ENCODE peak calls at places on chromosomes 6 and 20, in five cellular contexts. K is foreskin fibroblast, B is heart right ventricle, A is upper lobe of left lung, Q is lung. Y is an unnamed sample.

GRCh38 chr6:85551264-85551663 is 42.4 kb downstream of the SNX14 start:
- DNase-seq in K (no peak), B (no peak), A (no peak), Q (no peak), Y (no peak)

GRCh38 chr6:87501809-87502572 is 29.2 kb downstream of the SLC35A1 start:
- DNase-seq in K (no peak), B (no peak), A (no peak), Q (no peak), Y (no peak)

GRCh38 chr20:38873050-38873581 is 53.1 kb upstream of the FAM83D start:
- DNase-seq in K (no peak), B (no peak), A (peak; percentile 36), Q (no peak), Y (no peak)

GRCh38 chr6:39203804-39204495 is 25.3 kb downstream of the KCNK5 start:
- DNase-seq in K (no peak), B (no peak), A (peak; percentile 95), Q (peak; percentile 91), Y (no peak)

GRCh38 chr6:160102956-160103824 is 18.4 kb upstream of the SLC22A1 start:
- DNase-seq in K (peak; percentile 51), B (no peak), A (no peak), Q (no peak), Y (no peak)

GRCh38 chr20:13205402-13205801 is 15.7 kb upstream of the ISM1 start:
- DNase-seq in K (no peak), B (no peak), A (no peak), Q (no peak), Y (no peak)

GRCh38 chr6:50927816-50928215 is 109.1 kb downstream of the TFAP2B start:
- DNase-seq in K (no peak), B (no peak), A (no peak), Q (no peak), Y (no peak)

GRCh38 chr6:47188588-47189021 is 121.1 kb downstream of the TNFRSF21 start:
- DNase-seq in K (peak; percentile 75), B (no peak), A (no peak), Q (peak; percentile 39), Y (peak; percentile 19)

GRCh38 chr6:68038815-68039408 is 596.2 kb upstream of the ADGRB3 start:
- DNase-seq in K (no peak), B (no peak), A (no peak), Q (no peak), Y (no peak)

GRCh38 chr20:13858496-13859270 is 73.9 kb downstream of the NDUFAF5 start:
- DNase-seq in K (peak; percentile 11), B (no peak), A (no peak), Q (no peak), Y (no peak)

GRCh38 chr6:112086744-112087135 is 542 bp downstream of the TUBE1 start:
- DNase-seq in K (peak; percentile 64), B (no peak), A (no peak), Q (no peak), Y (peak; percentile 26)

GRCh38 chr20:50967621-50968020 is 9.0 kb downstream of the MOCS3 start:
- DNase-seq in K (no peak), B (no peak), A (no peak), Q (no peak), Y (no peak)

GRCh38 chr6:127300411-127300810 is 33.7 kb downstream of the RNF146 start:
- DNase-seq in K (peak; percentile 92), B (no peak), A (no peak), Q (no peak), Y (peak; percentile 74)

GRCh38 chr20:24779166-24779565 is 169.9 kb upstream of the CST7 start:
- DNase-seq in K (no peak), B (no peak), A (peak; percentile 9), Q (no peak), Y (no peak)

GRCh38 chr20:38267251-38267650 is 6.7 kb upstream of the KIAA1755 start:
- DNase-seq in K (no peak), B (no peak), A (no peak), Q (no peak), Y (no peak)

GRCh38 chr6:3819161-3820110 is 29.7 kb upstream of the FAM50B start:
- DNase-seq in K (peak; percentile 56), B (no peak), A (no peak), Q (no peak), Y (no peak)

GRCh38 chr6:159062564-159062945 is 17.8 kb upstream of the TAGAP start:
- DNase-seq in K (no peak), B (no peak), A (no peak), Q (no peak), Y (no peak)

GRCh38 chr6:7502743-7503142 is 38.7 kb upstream of the DSP start:
- DNase-seq in K (no peak), B (no peak), A (no peak), Q (no peak), Y (no peak)

GRCh38 chr6:3956054-3956453 is 106.9 kb downstream of the FAM50B start:
- DNase-seq in K (peak; percentile 39), B (no peak), A (no peak), Q (no peak), Y (no peak)

GRCh38 chr6:37960139-37960935 is 140.8 kb downstream of the ZFAND3 start:
- DNase-seq in K (no peak), B (no peak), A (no peak), Q (no peak), Y (no peak)

DNA sequence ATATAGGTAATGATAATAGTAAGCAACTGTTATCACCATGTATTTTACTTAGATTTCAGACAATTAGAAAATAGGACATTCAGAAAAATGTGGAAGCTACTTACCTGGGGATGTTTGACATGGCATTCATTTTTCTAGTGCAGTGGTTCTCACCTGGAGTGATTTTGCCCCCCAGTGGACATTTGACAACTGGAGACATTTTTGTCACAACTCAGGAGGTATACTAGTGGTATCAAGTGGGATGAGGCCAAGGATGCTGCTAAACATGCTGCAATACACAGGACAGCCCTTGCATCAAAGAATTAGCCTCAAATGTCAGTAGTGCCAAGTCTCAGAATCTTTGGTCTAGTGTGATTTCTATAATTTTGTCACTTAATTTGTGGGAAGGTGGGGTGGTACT is 36.1 kb downstream of the NUS1 start:
- DNase-seq in K (no peak), B (no peak), A (no peak), Q (no peak), Y (no peak)
- TF ChIP-seq CTCF in K (no peak), B (no peak), A (no peak), Q (no peak), Y (no peak)

GRCh38 chr6:42388046-42388445 is 63.7 kb downstream of the TRERF1 start:
- DNase-seq in K (no peak), B (no peak), A (no peak), Q (no peak), Y (no peak)
- H3K4me3 ChIP-seq in K (no peak overlapping the region), B (no peak overlapping the region), A (no peak overlapping the region), Q (no peak overlapping the region), Y (no peak overlapping the region)

GRCh38 chr6:26422329-26422728 is 18.0 kb upstream of the BTN3A3 start:
- DNase-seq in K (no peak), B (no peak), A (no peak), Q (no peak), Y (no peak)

GRCh38 chr6:26421259-26422144 is 18.8 kb upstream of the BTN3A3 start:
- DNase-seq in K (peak; percentile 95), B (peak; percentile 53), A (peak; percentile 81), Q (peak; percentile 74), Y (peak; percentile 83)

GRCh38 chr6:26416288-26416687 is 14.2 kb downstream of the BTN3A1 start:
- DNase-seq in K (no peak), B (no peak), A (no peak), Q (no peak), Y (no peak)

GRCh38 chr6:26415791-26416190 is 13.7 kb downstream of the BTN3A1 start:
- DNase-seq in K (peak; percentile 41), B (no peak), A (no peak), Q (no peak), Y (no peak)

DNA sequence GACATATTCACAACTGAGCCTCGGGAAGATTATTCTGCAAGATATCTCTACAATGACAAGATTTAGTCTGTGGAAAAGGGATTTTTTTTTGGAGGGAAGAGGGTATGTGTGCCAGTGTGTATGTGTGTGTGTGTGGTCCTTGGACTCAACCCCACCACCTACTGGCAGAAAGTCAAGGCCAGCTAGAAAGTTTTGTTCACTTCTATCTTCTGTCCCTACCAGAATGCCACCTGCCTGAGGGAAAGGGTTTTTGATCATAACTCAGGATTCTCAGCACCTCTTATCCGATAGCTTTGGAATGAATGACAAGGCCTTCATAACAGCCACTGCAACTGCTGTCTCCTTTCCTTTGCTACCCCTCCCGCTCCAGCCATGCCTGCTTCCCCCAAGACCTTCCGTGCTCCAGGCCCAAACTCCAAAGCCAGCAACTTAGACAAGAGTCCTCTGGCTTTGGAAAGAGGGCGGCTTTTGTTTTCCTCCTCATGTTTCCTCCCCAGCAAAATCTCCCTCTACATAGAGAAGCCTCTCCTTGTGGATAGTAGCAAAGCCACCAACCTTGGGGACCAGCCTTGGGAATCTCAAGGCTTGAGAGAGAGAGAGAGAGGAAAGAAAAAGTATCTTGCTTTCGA is 18.6 kb downstream of the BTN3A1 start:
- DNase-seq in K (peak; percentile 61), B (peak; percentile 13), A (no peak), Q (no peak), Y (no peak)
- TF ChIP-seq CTCF in K (peak; percentile 35), B (no peak), A (no peak), Q (peak; percentile 8), Y (peak; percentile 51)

GRCh38 chr20:1267161-1267560 is 1.1 kb downstream of the SNPH start:
- DNase-seq in K (no peak), B (no peak), A (no peak), Q (no peak), Y (no peak)
- H3K4me3 ChIP-seq in K (peak overlapping the region; percentile 68), B (no peak overlapping the region), A (peak overlapping the region; percentile 67), Q (no peak overlapping the region), Y (peak overlapping the region; percentile 87)

DNA sequence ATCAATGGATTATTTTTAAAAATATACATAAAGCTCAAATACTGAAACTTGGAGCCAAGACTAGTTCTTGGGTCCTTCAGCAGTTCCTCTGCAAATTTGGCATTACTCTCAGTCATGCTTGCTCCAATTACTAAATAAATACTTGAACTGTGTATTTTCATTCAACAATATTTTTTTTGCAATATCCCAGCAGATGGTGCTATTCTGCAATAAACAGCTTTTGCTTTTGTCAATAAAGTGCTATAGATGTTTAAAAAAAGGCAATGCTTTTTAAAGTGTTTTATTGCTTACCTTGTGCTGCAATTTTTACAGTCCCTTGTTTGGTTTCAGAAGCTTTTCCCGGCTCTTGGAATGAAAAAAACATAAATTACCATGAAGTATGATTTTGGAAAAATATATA is 243.4 kb downstream of the TRDN start:
- DNase-seq in K (no peak), B (no peak), A (no peak), Q (no peak), Y (no peak)
- TF ChIP-seq CTCF in K (no peak), B (no peak), A (no peak), Q (no peak), Y (no peak)

DNA sequence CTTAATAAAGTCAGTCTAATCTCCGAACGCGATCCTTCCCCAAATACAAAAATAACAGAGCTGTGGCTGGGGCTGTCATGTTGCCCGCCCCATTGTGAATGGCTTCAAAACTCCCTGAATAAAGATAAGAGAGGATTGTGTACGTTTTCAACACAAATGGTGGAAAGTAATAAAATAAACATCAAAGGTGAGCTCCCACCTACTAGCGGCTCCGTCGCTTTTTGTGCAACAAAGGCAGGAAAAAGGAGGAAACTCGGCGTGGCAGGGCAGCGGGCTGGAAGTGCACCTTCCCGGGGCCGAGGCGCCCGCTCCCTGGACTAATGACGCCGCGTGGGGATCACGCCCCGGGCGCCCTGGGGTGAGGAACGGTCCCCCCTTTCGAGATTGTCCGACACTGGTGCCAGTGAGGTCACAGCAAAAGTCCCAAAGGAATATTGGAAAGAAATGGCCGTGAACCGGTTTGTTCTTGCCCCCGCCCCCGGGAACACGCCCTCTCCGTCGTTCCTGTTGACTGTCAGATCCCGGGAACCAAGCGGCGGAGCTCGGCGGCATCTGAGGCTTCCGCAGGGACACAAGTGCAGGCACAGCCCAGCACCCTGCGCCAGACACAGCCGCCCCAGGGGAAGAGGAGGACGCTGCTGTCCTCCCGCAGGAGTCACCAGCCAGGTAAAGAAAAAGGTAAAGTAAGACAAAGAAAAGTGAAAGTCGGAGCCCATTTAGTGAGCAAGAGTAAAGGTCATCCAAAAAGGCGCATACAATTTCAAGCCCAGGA is 1.1 kb upstream of the FOXQ1 start:
- DNase-seq in K (peak; percentile 38), B (no peak), A (peak; percentile 67), Q (peak; percentile 72), Y (no peak)
- H3K4me3 ChIP-seq in K (peak overlapping the region; percentile 66), B (peak overlapping the region; percentile 18), A (peak overlapping the region; percentile 62), Q (no peak overlapping the region), Y (no peak overlapping the region)

Y was measured in BJ.